ENCODE peak calls at places on chromosomes 1 and 21, in six cellular contexts. B is COR-L47, X is fibroblast of lung, E is neural crest cell, S is NCI-H1694 treated with DMSO at 0.1 percent for 48 hours, H is right lobe of liver. O is an unnamed sample.

GRCh38 chr21:42091899-42092508 is 20.9 kb downstream of the UMODL1 start:
- DNase-seq in E (no peak), S (peak), X (no peak), B (no peak), H (no peak), O (no peak)

GRCh38 chr1:167739752-167740151 is 18.0 kb downstream of the MPZL1 start:
- DNase-seq in X (no peak), E (no peak), B (no peak), S (no peak), H (no peak), O (no peak)

GRCh38 chr1:47569681-47570470 is 132.0 kb downstream of the FOXD2 start:
- DNase-seq in H (no peak), B (no peak), E (no peak), S (no peak), X (peak), O (no peak)

GRCh38 chr1:12475158-12475934 is 142.7 kb downstream of the DHRS3 start:
- DNase-seq in S (no peak), E (no peak), X (peak), H (no peak), B (no peak), O (peak)

GRCh38 chr21:39630191-39630591 is 17.5 kb downstream of the B3GALT5 start:
- DNase-seq in S (no peak), H (no peak), E (no peak), X (peak), B (no peak), O (no peak)

GRCh38 chr1:60041783-60042182 is 31.8 kb downstream of the C1orf87 start:
- DNase-seq in H (no peak), S (no peak), B (no peak), X (no peak), E (no peak), O (no peak)

GRCh38 chr1:186680031-186681012 is at the start of gene PTGS2:
- DNase-seq in X (peak), H (peak), E (peak), S (peak), B (peak), O (no peak)

GRCh38 chr1:44688760-44689446 is 14.4 kb downstream of the ARMH1 start:
- DNase-seq in H (no peak), B (no peak), X (no peak), E (no peak), S (no peak), O (no peak)

GRCh38 chr21:20167059-20167458 is 831.1 kb upstream of the NCAM2 start:
- DNase-seq in H (no peak), X (no peak), S (no peak), B (no peak), E (no peak), O (no peak)

O was measured in NCI-H1092 treated with DMSO at 0.1 percent for 48 hours.